ENCODE peak calls at places on chromosomes 5 and 9, in six cellular contexts. R, L, T, U, I and D are unnamed samples.

GRCh38 chr9:90032296-90033029 is 427.7 kb downstream of the GADD45G start:
- DNase-seq in R (no peak), L (no peak), T (no peak), U (peak), I (no peak), D (no peak)

GRCh38 chr5:138243794-138244193 is 30.6 kb downstream of the GFRA3 start:
- DNase-seq in R (no peak), L (peak), T (no peak), U (no peak), I (no peak), D (no peak)

GRCh38 chr9:38263534-38263933 is 129.0 kb upstream of the ALDH1B1 start:
- DNase-seq in R (no peak), L (peak), T (no peak), U (peak), I (no peak), D (peak)

GRCh38 chr9:114588150-114588663 is 638 bp downstream of the ATP6V1G1 start:
- DNase-seq in R (peak), L (peak), T (no peak), U (no peak), I (no peak), D (peak)

GRCh38 chr5:117533792-117534191 is 959.2 kb upstream of the SEMA6A start:
- DNase-seq in R (no peak), L (no peak), T (no peak), U (no peak), I (no peak), D (no peak)

GRCh38 chr5:523658-524441 is 399 bp downstream of the SLC9A3 start:
- DNase-seq in R (no peak), L (no peak), T (no peak), U (no peak), I (no peak), D (no peak)

GRCh38 chr5:150895431-150896428 is 9.1 kb downstream of the ZNF300 start:
- DNase-seq in R (no peak), L (no peak), T (no peak), U (no peak), I (no peak), D (peak)

GRCh38 chr9:33351547-33351946 is 50.8 kb downstream of the AQP7 start:
- DNase-seq in R (no peak), L (no peak), T (no peak), U (no peak), I (no peak), D (no peak)

GRCh38 chr5:84727708-84728107 is 343.0 kb upstream of the EDIL3 start:
- DNase-seq in R (no peak), L (no peak), T (no peak), U (no peak), I (no peak), D (no peak)

GRCh38 chr5:1570975-1571374 is 47.2 kb upstream of the LPCAT1 start:
- DNase-seq in R (no peak), L (no peak), T (no peak), U (no peak), I (no peak), D (no peak)

GRCh38 chr5:11377896-11378295 is 526.4 kb downstream of the CTNND2 start:
- DNase-seq in R (no peak), L (no peak), T (no peak), U (no peak), I (no peak), D (no peak)

GRCh38 chr5:7392401-7393024 is 3.4 kb upstream of the ADCY2 start:
- DNase-seq in R (peak), L (peak), T (no peak), U (peak), I (no peak), D (peak)

GRCh38 chr5:18281947-18282557 is 647.8 kb downstream of the TAF11L14 start:
- DNase-seq in R (no peak), L (peak), T (no peak), U (peak), I (no peak), D (peak)

GRCh38 chr5:102532126-102532525 is 33.3 kb upstream of the SLCO6A1 start:
- DNase-seq in R (no peak), L (no peak), T (no peak), U (no peak), I (no peak), D (peak)

GRCh38 chr9:72315510-72316287 is 49.3 kb downstream of the ZFAND5 start:
- DNase-seq in R (peak), L (peak), T (peak), U (peak), I (peak), D (peak)

GRCh38 chr5:1783214-1783551 is 16.5 kb downstream of the MRPL36 start:
- DNase-seq in R (no peak), L (no peak), T (no peak), U (no peak), I (no peak), D (no peak)

GRCh38 chr5:73966411-73966810 is 340.4 kb downstream of the ARHGEF28 start:
- DNase-seq in R (no peak), L (no peak), T (no peak), U (peak), I (no peak), D (no peak)

GRCh38 chr5:42767491-42768105 is 11.0 kb downstream of the CCDC152 start:
- DNase-seq in R (no peak), L (peak), T (no peak), U (peak), I (no peak), D (peak)

GRCh38 chr5:1507961-1508678 is 15.6 kb downstream of the LPCAT1 start:
- DNase-seq in R (peak), L (no peak), T (peak), U (no peak), I (peak), D (no peak)

GRCh38 chr9:107999890-108000289 is 510.3 kb upstream of the KLF4 start:
- DNase-seq in R (no peak), L (peak), T (no peak), U (peak), I (no peak), D (no peak)

GRCh38 chr5:109413463-109413862 is 3.7 kb upstream of the PJA2 start:
- DNase-seq in R (peak), L (peak), T (no peak), U (no peak), I (no peak), D (peak)

GRCh38 chr9:137382444-137382727 is 40.6 kb downstream of the EXD3 start:
- DNase-seq in R (no peak), L (no peak), T (no peak), U (no peak), I (no peak), D (no peak)

GRCh38 chr5:74424162-74424868 is 216.2 kb downstream of the ENC1 start:
- DNase-seq in R (peak), L (peak), T (no peak), U (peak), I (no peak), D (peak)

DNA sequence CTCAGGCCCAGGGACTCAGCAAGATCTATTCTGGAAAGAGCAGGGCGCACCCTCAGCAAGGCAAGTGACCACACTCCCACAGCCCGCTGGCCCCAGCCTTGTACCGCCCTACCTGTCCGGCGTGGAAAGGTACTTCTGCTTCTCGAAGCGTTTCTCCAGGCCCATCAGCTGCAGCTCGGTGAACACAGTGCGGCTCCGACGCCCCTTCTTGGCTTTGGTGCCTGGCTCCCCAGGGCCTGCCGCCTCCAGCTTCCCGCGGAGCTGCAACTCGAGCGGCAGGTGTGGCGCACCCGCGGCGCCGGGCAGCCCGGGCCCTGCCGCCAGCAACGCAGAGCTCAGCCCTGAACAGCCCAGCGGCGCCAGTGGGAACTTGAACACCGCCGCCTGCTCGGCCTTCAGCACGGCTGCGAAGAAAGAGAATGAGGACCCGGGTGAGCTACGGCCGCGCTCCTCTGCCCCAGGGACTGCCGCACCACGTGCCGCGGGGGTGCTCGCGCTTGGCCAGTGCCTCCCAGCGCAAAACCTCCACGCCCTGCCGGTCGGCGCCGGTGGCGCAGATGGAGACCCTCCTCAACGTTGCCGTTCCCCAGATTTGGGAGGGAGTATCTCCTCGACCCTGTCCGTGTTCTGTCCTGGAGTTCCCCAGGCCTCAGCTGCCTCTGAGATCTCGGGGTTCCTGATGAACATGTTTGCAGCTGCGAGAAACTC is 2.2 kb downstream of the BARX1 start:
- DNase-seq in R (peak), L (no peak), T (no peak), U (no peak), I (no peak), D (no peak)
- TF ChIP-seq CTCF in R (no peak), L (no peak), T (no peak), U (no peak), I (no peak), D (no peak)

GRCh38 chr9:98627291-98627690 is 81.4 kb downstream of the GABBR2 start:
- DNase-seq in R (no peak), L (peak), T (no peak), U (no peak), I (no peak), D (peak)
- H3K4me3 ChIP-seq in R (no peak), L (no peak), T (no peak), U (no peak), I (no peak), D (no peak)

DNA sequence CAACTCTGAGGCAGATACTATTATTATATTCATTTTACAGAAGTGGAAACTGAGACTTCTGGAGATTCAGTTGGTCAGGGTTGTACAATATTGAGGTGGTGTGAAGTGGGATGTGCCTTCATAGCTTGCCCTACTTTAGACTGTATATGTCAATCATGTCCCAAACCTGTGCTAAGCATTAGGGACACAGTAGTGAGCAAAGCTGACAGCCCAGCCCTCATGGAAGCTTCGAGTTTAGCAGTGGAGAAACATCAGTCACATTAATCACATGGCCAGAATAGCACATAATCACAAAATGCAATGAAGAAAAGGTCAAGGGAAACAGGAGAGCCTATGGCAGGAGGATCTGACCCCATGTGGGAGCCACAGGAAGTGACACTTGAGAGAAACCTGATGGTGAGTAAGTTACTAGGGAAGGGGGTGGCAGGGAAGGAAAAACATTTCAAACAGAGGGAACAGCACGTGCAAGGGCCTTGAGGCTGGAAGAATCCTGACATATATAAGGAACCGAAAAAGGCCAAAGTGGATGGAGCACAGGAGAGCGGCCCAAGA is 20.5 kb upstream of the RALGPS1 start:
- DNase-seq in R (no peak), L (no peak), T (no peak), U (no peak), I (no peak), D (peak)
- TF ChIP-seq CTCF in R (no peak), L (no peak), T (no peak), U (no peak), I (no peak), D (no peak)

DNA sequence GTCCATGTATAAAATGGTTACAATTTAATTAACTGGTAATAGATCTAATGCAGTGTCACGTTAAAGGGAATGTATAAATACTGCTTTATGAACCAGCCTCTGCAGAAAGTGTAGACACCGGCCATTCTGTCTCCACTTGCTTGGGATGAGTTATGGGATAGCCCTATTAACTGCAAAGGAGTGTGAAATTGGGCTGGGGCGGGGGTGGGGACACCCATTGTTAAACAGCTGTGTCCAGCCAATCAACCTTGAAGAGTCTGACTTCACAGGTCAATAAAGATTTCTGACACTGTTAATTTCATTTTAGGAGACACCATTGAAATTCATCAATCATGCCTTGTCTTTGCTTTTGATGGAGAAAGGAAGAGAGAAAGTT is 70.3 kb downstream of the GALNT10 start:
- DNase-seq in R (no peak), L (no peak), T (no peak), U (no peak), I (no peak), D (no peak)
- H3K4me3 ChIP-seq in R (no peak), L (no peak), T (no peak), U (no peak), I (no peak), D (no peak)

DNA sequence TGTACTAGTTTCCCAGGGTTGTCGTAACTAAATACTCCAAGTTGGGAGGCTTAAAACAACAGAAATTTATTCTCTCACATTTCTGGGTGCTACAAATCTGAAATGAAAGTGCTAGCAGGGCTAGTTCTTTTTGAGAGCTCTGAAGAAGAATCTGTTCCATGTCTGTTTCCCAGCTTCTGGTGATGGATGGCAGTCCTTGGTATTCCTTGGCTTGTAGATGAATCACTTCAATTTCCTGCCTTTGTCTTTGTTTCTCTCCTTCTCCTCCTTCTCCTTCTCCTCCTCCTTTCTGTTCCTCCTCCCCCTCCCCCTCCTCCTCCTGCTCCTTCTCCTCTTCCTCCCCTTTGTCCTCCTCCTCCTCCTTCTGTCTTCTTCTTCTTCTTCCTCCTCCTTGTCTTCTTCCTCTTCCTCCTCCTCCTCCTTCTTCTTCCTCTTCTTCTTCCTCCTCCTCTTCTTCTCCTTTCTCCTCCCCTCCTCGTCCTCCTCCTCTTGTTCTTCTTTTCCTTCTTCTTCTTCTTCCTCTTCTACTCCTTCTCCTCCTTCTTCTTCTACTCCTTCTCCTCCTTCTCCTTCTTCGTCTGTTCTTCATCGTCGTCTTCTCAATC is 104.7 kb upstream of the ANKRD55 start:
- DNase-seq in R (no peak), L (no peak), T (no peak), U (no peak), I (no peak), D (no peak)
- TF ChIP-seq CTCF in R (no peak), L (no peak), T (no peak), U (no peak), I (no peak), D (no peak)

GRCh38 chr5:179758905-179759304 is 26.3 kb downstream of the MAML1 start:
- DNase-seq in R (no peak), L (no peak), T (peak), U (no peak), I (peak), D (no peak)

GRCh38 chr5:179762781-179763176 is 30.2 kb downstream of the MAML1 start:
- DNase-seq in R (no peak), L (no peak), T (no peak), U (peak), I (no peak), D (peak)

GRCh38 chr5:179762079-179762780 is 29.6 kb downstream of the MAML1 start:
- DNase-seq in R (peak), L (peak), T (no peak), U (peak), I (no peak), D (peak)

GRCh38 chr5:179763215-179763945 is 30.4 kb upstream of the LTC4S start:
- DNase-seq in R (peak), L (peak), T (peak), U (peak), I (no peak), D (peak)

DNA sequence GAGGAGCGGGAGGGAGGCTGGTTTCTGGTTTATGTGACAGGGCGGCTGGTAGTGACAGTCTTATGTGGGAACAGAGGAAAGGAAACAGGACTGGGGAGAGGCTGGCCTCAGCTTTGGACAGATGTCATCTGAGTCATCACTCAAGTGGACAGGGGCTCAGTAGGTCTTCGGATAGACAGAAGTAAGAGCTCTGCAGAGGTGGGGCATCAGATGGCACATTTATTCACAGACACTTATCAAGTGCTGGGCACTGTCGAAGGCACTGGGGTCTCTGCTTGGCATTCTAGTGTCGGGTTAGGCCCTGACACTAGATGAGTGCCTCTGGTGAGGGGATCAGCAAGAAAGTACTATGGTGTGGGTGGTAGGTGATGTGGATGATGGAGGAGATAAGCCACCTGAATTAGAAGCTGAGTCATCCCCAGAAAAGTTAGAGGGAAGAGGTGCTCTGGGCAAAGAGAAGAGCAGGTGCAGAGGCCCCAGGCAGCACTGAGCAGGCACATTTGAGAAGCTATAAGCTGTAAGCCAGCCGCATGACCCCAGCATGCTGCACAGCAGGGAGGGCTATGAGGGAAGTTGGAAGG is 27.4 kb downstream of the MAML1 start:
- DNase-seq in R (no peak), L (no peak), T (peak), U (no peak), I (no peak), D (no peak)
- H3K4me3 ChIP-seq in R (no peak), L (no peak), T (no peak), U (no peak), I (no peak), D (no peak)

DNA sequence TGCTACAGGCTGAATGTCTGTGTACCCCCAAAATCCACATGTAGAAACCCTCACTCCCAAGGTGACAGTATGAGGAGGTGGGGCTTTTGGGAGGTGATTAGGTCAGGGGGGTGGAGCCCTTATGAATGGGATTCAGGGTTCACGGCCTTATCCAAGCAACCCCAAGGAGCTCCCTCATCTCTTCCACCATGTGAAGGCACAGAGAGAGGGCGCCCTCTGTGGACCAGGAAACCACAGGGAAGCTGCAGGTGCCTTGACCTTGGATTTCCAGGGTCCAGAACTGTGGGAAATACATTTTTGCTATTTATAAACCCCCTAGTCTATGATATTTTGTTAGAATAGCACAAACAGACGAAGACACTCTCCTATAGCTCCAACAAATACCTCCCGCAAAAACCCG is 53.6 kb upstream of the IRX2 start:
- DNase-seq in R (no peak), L (no peak), T (peak), U (peak), I (peak), D (no peak)
- TF ChIP-seq CTCF in R (no peak), L (no peak), T (peak), U (peak), I (peak), D (no peak)

GRCh38 chr9:127562841-127563523 is 49.1 kb upstream of the STXBP1 start:
- DNase-seq in R (no peak), L (peak), T (peak), U (peak), I (peak), D (peak)
- H3K4me3 ChIP-seq in R (no peak), L (peak), T (peak), U (no peak), I (peak), D (peak)